ENCODE peak calls at places on chromosomes 16 and 17, in six cellular contexts. One of them, this sample, is unnamed.

GRCh38 chr17:71502443-71502842 is 618.4 kb upstream of the SOX9 start:
- DNase-seq in SIG-M5: no peak
- DNase-seq in adrenal gland: no peak
- DNase-seq in PC-9: no peak
- DNase-seq in OCI-M1: no peak
- DNase-seq in NCI-H2029: no peak
- DNase-seq in this sample: no peak

GRCh38 chr16:3961449-3961849 is 80.9 kb upstream of the CREBBP start:
- DNase-seq in SIG-M5: no peak
- DNase-seq in adrenal gland: no peak
- DNase-seq in PC-9: no peak
- DNase-seq in OCI-M1: no peak
- DNase-seq in NCI-H2029: no peak
- DNase-seq in this sample: no peak

GRCh38 chr17:21532763-21533385 is 156.7 kb downstream of the KCNJ12 start:
- DNase-seq in SIG-M5: no peak
- DNase-seq in adrenal gland: no peak
- DNase-seq in PC-9: no peak
- DNase-seq in OCI-M1: no peak
- DNase-seq in NCI-H2029: no peak
- DNase-seq in this sample: no peak

GRCh38 chr17:30950189-30950588 is 20.6 kb upstream of the RNF135 start:
- DNase-seq in SIG-M5: no peak
- DNase-seq in adrenal gland: no peak
- DNase-seq in PC-9: no peak
- DNase-seq in OCI-M1: no peak
- DNase-seq in NCI-H2029: no peak
- DNase-seq in this sample: no peak

GRCh38 chr17:80782536-80783427 is 208.9 kb upstream of the CHMP6 start:
- DNase-seq in SIG-M5: no peak
- DNase-seq in adrenal gland: no peak
- DNase-seq in PC-9: no peak
- DNase-seq in OCI-M1: no peak
- DNase-seq in NCI-H2029: no peak
- DNase-seq in this sample: no peak

GRCh38 chr17:31068291-31068690 is 26.5 kb upstream of the NF1 start:
- DNase-seq in SIG-M5: peak
- DNase-seq in adrenal gland: peak
- DNase-seq in PC-9: no peak
- DNase-seq in OCI-M1: peak
- DNase-seq in NCI-H2029: no peak
- DNase-seq in this sample: no peak

GRCh38 chr16:17658881-17659280 is 188.1 kb upstream of the XYLT1 start:
- DNase-seq in SIG-M5: no peak
- DNase-seq in adrenal gland: no peak
- DNase-seq in PC-9: no peak
- DNase-seq in OCI-M1: no peak
- DNase-seq in NCI-H2029: no peak
- DNase-seq in this sample: no peak

GRCh38 chr17:38617074-38617860 is 11.5 kb upstream of the SRCIN1 start:
- DNase-seq in SIG-M5: no peak
- DNase-seq in adrenal gland: no peak
- DNase-seq in PC-9: no peak
- DNase-seq in OCI-M1: no peak
- DNase-seq in NCI-H2029: peak
- DNase-seq in this sample: no peak

GRCh38 chr17:69744512-69745098 is 330.1 kb downstream of the MAP2K6 start:
- DNase-seq in SIG-M5: no peak
- DNase-seq in adrenal gland: no peak
- DNase-seq in PC-9: no peak
- DNase-seq in OCI-M1: no peak
- DNase-seq in NCI-H2029: no peak
- DNase-seq in this sample: no peak

GRCh38 chr16:52634528-52634927 is 87.6 kb upstream of the TOX3 start:
- DNase-seq in SIG-M5: no peak
- DNase-seq in adrenal gland: no peak
- DNase-seq in PC-9: no peak
- DNase-seq in OCI-M1: no peak
- DNase-seq in NCI-H2029: no peak
- DNase-seq in this sample: no peak

This sample was measured in lower leg skin.